ENCODE peak calls at places on chromosome 16, in eight cellular contexts. D is KBM-7; Y is stimulated activated CD4-positive, alpha-beta T cell treated with anti-CD3 and anti-CD28 coated beads, Interleukin-4, amount 100 ng/mL, for 1 hour; P is ELR; J is activated T-helper 1 cell treated with anti-CD3 and anti-CD28 coated beads, Interleukin-2, amount 50 U/mL, for 16 hours; X is NCI-H1436; F is anterior cingulate cortex; H is Jurkat, Clone E6-1. I is an unnamed sample.

GRCh38 chr16:29806096-29806579 is at the start of gene MAZ:
- DNase-seq in D (no peak), Y (peak; percentile 79), P (peak; percentile 90), J (no peak), X (peak; percentile 93), F (no peak), H (no peak), I (peak; percentile 93)

GRCh38 chr16:87968541-87968940 is 17.3 kb downstream of the BANP start:
- DNase-seq in D (no peak), Y (no peak), P (no peak), J (no peak), X (no peak), F (no peak), H (no peak), I (no peak)

GRCh38 chr16:19116711-19117449 is 3.1 kb downstream of the ITPRIPL2 start:
- DNase-seq in D (no peak), Y (no peak), P (peak; percentile 41), J (no peak), X (no peak), F (no peak), H (no peak), I (peak; percentile 25)

GRCh38 chr16:13429411-13429810 is 490.5 kb upstream of the ERCC4 start:
- DNase-seq in D (no peak), Y (no peak), P (no peak), J (no peak), X (no peak), F (no peak), H (no peak), I (no peak)

GRCh38 chr16:86519007-86519648 is 8.8 kb downstream of the FOXF1 start:
- DNase-seq in D (no peak), Y (no peak), P (no peak), J (no peak), X (no peak), F (no peak), H (no peak), I (no peak)

GRCh38 chr16:83992624-83993023 is 24.6 kb downstream of the NECAB2 start:
- DNase-seq in D (no peak), Y (no peak), P (peak; percentile 42), J (no peak), X (no peak), F (no peak), H (no peak), I (peak; percentile 35)

GRCh38 chr16:50270510-50271147 is 4.3 kb downstream of the ADCY7 start:
- DNase-seq in D (no peak), Y (no peak), P (no peak), J (no peak), X (no peak), F (no peak), H (no peak), I (no peak)

GRCh38 chr16:53429221-53429943 is 4.9 kb upstream of the RBL2 start:
- DNase-seq in D (no peak), Y (no peak), P (peak; percentile 27), J (no peak), X (no peak), F (no peak), H (no peak), I (peak; percentile 72)

GRCh38 chr16:89493776-89494175 is 3.4 kb upstream of the ANKRD11 start:
- DNase-seq in D (no peak), Y (no peak), P (no peak), J (no peak), X (no peak), F (no peak), H (no peak), I (no peak)

GRCh38 chr16:66293207-66293735 is 73.2 kb upstream of the CDH5 start:
- DNase-seq in D (no peak), Y (no peak), P (no peak), J (no peak), X (no peak), F (no peak), H (no peak), I (no peak)

GRCh38 chr16:77683845-77684526 is 38.3 kb upstream of the NUDT7 start:
- DNase-seq in D (no peak), Y (no peak), P (no peak), J (no peak), X (peak; percentile 79), F (no peak), H (no peak), I (no peak)

GRCh38 chr16:50683689-50684374 is 2.7 kb upstream of the SNX20 start:
- DNase-seq in D (peak; percentile 91), Y (peak; percentile 27), P (no peak), J (no peak), X (no peak), F (no peak), H (no peak), I (peak; percentile 76)

GRCh38 chr16:61148930-61149329 is 887.3 kb downstream of the CDH8 start:
- DNase-seq in D (peak; percentile 29), Y (no peak), P (no peak), J (no peak), X (no peak), F (no peak), H (peak; percentile 37), I (peak; percentile 44)

GRCh38 chr16:56883586-56883985 is 18.6 kb downstream of the SLC12A3 start:
- DNase-seq in D (no peak), Y (no peak), P (no peak), J (no peak), X (no peak), F (no peak), H (no peak), I (no peak)

GRCh38 chr16:70257391-70257790 is 5.7 kb upstream of the EXOSC6 start:
- DNase-seq in D (no peak), Y (no peak), P (no peak), J (no peak), X (no peak), F (no peak), H (no peak), I (no peak)

GRCh38 chr16:75078886-75079285 is 37.7 kb downstream of the LDHD start:
- DNase-seq in D (no peak), Y (no peak), P (no peak), J (no peak), X (no peak), F (no peak), H (no peak), I (no peak)